ENCODE peak calls at places on chromosomes 3 and 15, in nine cellular contexts. S is H9, H is astrocyte, M is SK-N-SH, W is IMR-90, F is neural progenitor cell, A is H1, E is GM23248, D is mammary epithelial cell. O is an unnamed sample.
A peak's percentile ranks its signal among the peaks of the same experiment; 100 is the strongest.

GRCh38 chr3:43581343-43581742 is 40.5 kb downstream of the ANO10 start:
- DNase-seq in F (no peak), W (peak; percentile 52), A (no peak), M (no peak), S (no peak), H (peak; percentile 25), D (peak; percentile 8), E (peak; percentile 71), O (no peak)

GRCh38 chr3:13533823-13534435 is 15.0 kb upstream of the FBLN2 start:
- DNase-seq in S (no peak), E (no peak), H (no peak), A (no peak), F (no peak), W (no peak), D (no peak), M (no peak), O (no peak)

GRCh38 chr3:11564577-11565001 is 79.1 kb downstream of the VGLL4 start:
- DNase-seq in D (no peak), A (no peak), M (no peak), W (no peak), F (no peak), H (no peak), S (no peak), E (no peak), O (no peak)

GRCh38 chr15:79170256-79170664 is 79.7 kb upstream of the RASGRF1 start:
- DNase-seq in S (no peak), W (no peak), M (peak; percentile 63), H (peak; percentile 18), F (no peak), D (peak; percentile 69), A (no peak), E (peak; percentile 74), O (no peak)

GRCh38 chr3:142275856-142276255 is 50.5 kb upstream of the GK5 start:
- DNase-seq in D (peak; percentile 77), A (no peak), F (no peak), W (peak; percentile 96), E (peak; percentile 86), H (peak; percentile 96), M (no peak), S (no peak), O (no peak)

GRCh38 chr3:106824856-106825255 is 552.4 kb upstream of the CCDC54 start:
- DNase-seq in S (peak; percentile 56), F (peak; percentile 47), M (no peak), H (peak; percentile 80), E (peak; percentile 60), W (peak; percentile 65), A (no peak), D (peak; percentile 49), O (no peak)

GRCh38 chr3:13674538-13675185 is 125.7 kb downstream of the FBLN2 start:
- DNase-seq in A (no peak), F (no peak), E (no peak), W (no peak), H (no peak), D (no peak), M (no peak), S (no peak), O (no peak)

GRCh38 chr3:119145500-119146167 is at the start of gene TEX55:
- DNase-seq in M (peak; percentile 69), S (peak; percentile 65), D (peak; percentile 66), W (peak; percentile 61), A (no peak), E (peak; percentile 78), F (peak; percentile 62), H (peak; percentile 29), O (no peak)

GRCh38 chr15:31098953-31099740 is 2.4 kb downstream of the TRPM1 start:
- DNase-seq in D (no peak), E (peak; percentile 28), F (no peak), M (no peak), W (no peak), A (no peak), H (no peak), S (no peak), O (no peak)

GRCh38 chr3:59502806-59503205 is 453.0 kb upstream of the CFAP20DC start:
- DNase-seq in A (no peak), M (no peak), F (no peak), H (peak; percentile 90), W (peak; percentile 95), D (peak; percentile 85), S (no peak), E (peak; percentile 98), O (peak; percentile 19)

GRCh38 chr3:100802126-100802525 is 92.8 kb downstream of the TFG start:
- DNase-seq in E (no peak), M (no peak), W (peak; percentile 61), H (no peak), S (no peak), A (no peak), F (no peak), D (no peak), O (no peak)

GRCh38 chr3:181358060-181358459 is 353.7 kb upstream of the SOX2 start:
- DNase-seq in M (no peak), H (no peak), E (no peak), F (no peak), A (no peak), W (no peak), S (no peak), D (no peak), O (no peak)

GRCh38 chr3:51538459-51539290 is at the start of gene RAD54L2:
- DNase-seq in M (peak; percentile 93), A (peak; percentile 33), W (peak; percentile 79), S (peak; percentile 75), E (peak; percentile 93), D (peak; percentile 86), H (peak; percentile 69), F (peak; percentile 94), O (no peak)

GRCh38 chr15:76058714-76059319 is 968 bp upstream of the TMEM266 start:
- DNase-seq in W (no peak), E (peak; percentile 20), S (peak; percentile 52), H (no peak), M (peak; percentile 50), A (no peak), F (peak; percentile 52), D (peak; percentile 13), O (no peak)

GRCh38 chr3:171690291-171690690 is 120.0 kb downstream of the PLD1 start:
- DNase-seq in D (no peak), W (no peak), E (no peak), A (no peak), M (no peak), F (no peak), S (no peak), H (no peak), O (no peak)

GRCh38 chr15:65979316-65979715 is 110.0 kb downstream of the RAB11A start:
- DNase-seq in A (no peak), E (peak; percentile 12), H (no peak), M (no peak), D (peak; percentile 54), F (no peak), W (peak; percentile 8), S (no peak), O (no peak)

GRCh38 chr15:65979837-65980236 is 110.5 kb downstream of the RAB11A start:
- DNase-seq in W (no peak), F (no peak), E (no peak), H (no peak), M (no peak), D (no peak), A (no peak), S (no peak), O (no peak)

GRCh38 chr15:65980824-65981456 is 111.6 kb downstream of the RAB11A start:
- DNase-seq in W (peak; percentile 79), M (peak; percentile 66), H (peak; percentile 70), E (peak; percentile 81), A (peak; percentile 69), D (peak; percentile 64), F (peak; percentile 82), S (peak; percentile 87), O (peak; percentile 68)

GRCh38 chr15:65982941-65983340 is 113.7 kb downstream of the RAB11A start:
- DNase-seq in S (no peak), M (no peak), A (no peak), D (no peak), H (no peak), W (no peak), E (no peak), F (no peak), O (no peak)

GRCh38 chr15:65981837-65982696 is 112.8 kb downstream of the RAB11A start:
- DNase-seq in E (no peak), H (no peak), A (peak; percentile 49), D (peak; percentile 32), M (peak; percentile 91), W (no peak), S (peak; percentile 93), F (peak; percentile 83), O (no peak)
- H3K9ac ChIP-seq in E (no peak overlapping the region), H (no peak overlapping the region), A (no peak overlapping the region), D (no peak overlapping the region), M (no peak overlapping the region), W (no peak overlapping the region), S (no peak overlapping the region), F (no peak overlapping the region), O (no peak overlapping the region)

GRCh38 chr3:16317561-16317945 is 52.5 kb downstream of the OXNAD1 start:
- DNase-seq in A (no peak), W (no peak), E (no peak), M (no peak), D (no peak), S (no peak), F (no peak), H (no peak), O (no peak)
- H3K4me2 ChIP-seq in A (no peak overlapping the region), W (no peak overlapping the region), E (no peak overlapping the region), M (no peak overlapping the region), D (no peak overlapping the region), S (no peak overlapping the region), F (no peak overlapping the region), H (no peak overlapping the region), O (no peak overlapping the region)

GRCh38 chr3:38459499-38460048 is 5.9 kb downstream of the ACVR2B start:
- DNase-seq in A (no peak), H (no peak), W (no peak), D (no peak), E (no peak), F (no peak), S (no peak), M (no peak), O (no peak)

GRCh38 chr3:38460377-38461085 is 6.8 kb downstream of the ACVR2B start:
- DNase-seq in S (no peak), H (no peak), F (no peak), A (no peak), D (no peak), E (no peak), W (no peak), M (no peak), O (no peak)

GRCh38 chr3:38457111-38458003 is 3.7 kb downstream of the ACVR2B start:
- DNase-seq in F (no peak), M (no peak), S (no peak), H (no peak), W (peak; percentile 6), D (no peak), A (no peak), E (no peak), O (no peak)

GRCh38 chr3:38461086-38461390 is 7.3 kb downstream of the ACVR2B start:
- DNase-seq in D (no peak), W (no peak), A (no peak), M (no peak), H (no peak), E (no peak), F (no peak), S (no peak), O (no peak)

GRCh38 chr3:38458796-38459498 is 5.3 kb downstream of the ACVR2B start:
- DNase-seq in D (peak; percentile 67), E (no peak), W (peak; percentile 22), S (no peak), H (peak; percentile 54), M (peak; percentile 39), A (no peak), F (no peak), O (no peak)
- H3K9ac ChIP-seq in D (peak overlapping the region; percentile 36), E (no peak overlapping the region), W (no peak overlapping the region), S (no peak overlapping the region), H (no peak overlapping the region), M (no peak overlapping the region), A (no peak overlapping the region), F (no peak overlapping the region), O (no peak overlapping the region)

GRCh38 chr3:177106594-177106993 is 90.7 kb downstream of the TBL1XR1 start:
- DNase-seq in S (no peak), F (no peak), D (no peak), M (no peak), E (no peak), W (no peak), H (no peak), A (no peak), O (no peak)
- H3K4me2 ChIP-seq in S (no peak overlapping the region), F (peak overlapping the region; percentile 21), D (no peak overlapping the region), M (no peak overlapping the region), E (no peak overlapping the region), W (no peak overlapping the region), H (no peak overlapping the region), A (no peak overlapping the region), O (no peak overlapping the region)

O was measured in keratinocyte.